ENCODE peak calls at places on chromosome 18, in eight cellular contexts. B is foreskin fibroblast; W is AG04450; I is cardiac muscle cell; G is fibroblast of lung; C is cardiac fibroblast; U is left ventricle myocardium inferior; M is CD8-positive, alpha-beta T cell. D is an unnamed sample.

GRCh38 chr18:48099481-48100167 is 169.2 kb upstream of the SMAD2 start:
- DNase-seq in B (no peak), W (no peak), I (no peak), G (no peak), C (no peak), U (no peak), M (no peak), D (no peak)

GRCh38 chr18:61502472-61502871 is 169.2 kb downstream of the CDH20 start:
- DNase-seq in B (peak), W (peak), I (peak), G (peak), C (peak), U (no peak), M (no peak), D (peak)

GRCh38 chr18:596288-596881 is 403 bp upstream of the CLUL1 start:
- DNase-seq in B (no peak), W (no peak), I (peak), G (peak), C (no peak), U (no peak), M (no peak), D (no peak)

GRCh38 chr18:76490701-76491171 is 4.3 kb downstream of the ZNF516 start:
- DNase-seq in B (no peak), W (no peak), I (peak), G (peak), C (no peak), U (no peak), M (peak), D (no peak)

GRCh38 chr18:41075212-41075611 is 879.8 kb upstream of the PIK3C3 start:
- DNase-seq in B (peak), W (peak), I (peak), G (peak), C (peak), U (no peak), M (no peak), D (peak)

GRCh38 chr18:49813071-49813320 is 337 bp downstream of the ACAA2 start:
- DNase-seq in B (no peak), W (no peak), I (no peak), G (peak), C (peak), U (peak), M (no peak), D (no peak)

GRCh38 chr18:72056171-72056570 is 488.0 kb downstream of the CBLN2 start:
- DNase-seq in B (no peak), W (no peak), I (no peak), G (no peak), C (no peak), U (no peak), M (no peak), D (no peak)

GRCh38 chr18:25704096-25704870 is 352.3 kb upstream of the ZNF521 start:
- DNase-seq in B (no peak), W (no peak), I (no peak), G (peak), C (no peak), U (no peak), M (no peak), D (no peak)

DNA sequence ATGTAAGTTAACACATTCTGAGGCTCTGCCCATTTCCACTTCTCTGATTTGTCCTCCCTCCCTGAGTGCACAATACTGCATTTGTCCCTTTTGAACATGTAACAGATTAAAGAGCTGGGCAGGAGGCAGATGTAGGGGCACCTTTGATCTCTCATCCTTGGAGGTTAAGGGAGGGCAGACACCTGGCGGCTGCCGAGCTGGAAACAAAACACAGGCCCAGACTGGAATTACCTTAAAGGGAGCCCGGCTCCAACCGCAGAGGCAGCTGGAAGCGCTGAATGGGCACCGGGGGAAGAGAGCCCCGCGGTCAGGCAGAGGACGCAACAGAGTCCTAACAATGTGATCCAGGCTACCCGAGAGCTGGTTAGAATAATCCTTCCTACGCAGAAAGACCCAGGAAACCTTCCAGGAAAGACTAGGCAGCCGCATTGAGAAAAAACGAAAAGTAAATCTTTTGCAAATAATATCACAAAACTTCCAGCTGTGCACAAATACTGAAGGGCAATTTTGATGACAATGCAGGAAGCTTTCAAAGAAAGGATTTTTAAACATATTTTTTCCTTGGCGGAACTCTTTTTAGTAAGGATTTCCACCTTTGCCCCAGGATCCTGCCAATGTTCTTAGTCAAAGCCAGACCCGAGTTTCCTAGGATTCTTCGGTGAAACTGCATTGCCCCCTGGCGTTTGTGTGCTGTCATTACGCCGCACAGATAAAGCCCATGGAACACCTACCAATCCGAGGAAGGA is 216.0 kb downstream of the TGIF1 start:
- DNase-seq in B (peak), W (peak), I (peak), G (peak), C (peak), U (peak), M (peak), D (peak)
- H3K4me3 ChIP-seq in B (no peak), W (no peak), I (peak), G (no peak), C (no peak), U (peak), M (no peak), D (peak)

GRCh38 chr18:62802523-62802922 is 87.2 kb downstream of the PHLPP1 start:
- DNase-seq in B (no peak), W (no peak), I (peak), G (no peak), C (peak), U (no peak), M (no peak), D (no peak)
- TF ChIP-seq CTCF in B (no peak), W (no peak), I (peak), G (no peak), C (peak), U (peak), M (no peak), D (peak)

DNA sequence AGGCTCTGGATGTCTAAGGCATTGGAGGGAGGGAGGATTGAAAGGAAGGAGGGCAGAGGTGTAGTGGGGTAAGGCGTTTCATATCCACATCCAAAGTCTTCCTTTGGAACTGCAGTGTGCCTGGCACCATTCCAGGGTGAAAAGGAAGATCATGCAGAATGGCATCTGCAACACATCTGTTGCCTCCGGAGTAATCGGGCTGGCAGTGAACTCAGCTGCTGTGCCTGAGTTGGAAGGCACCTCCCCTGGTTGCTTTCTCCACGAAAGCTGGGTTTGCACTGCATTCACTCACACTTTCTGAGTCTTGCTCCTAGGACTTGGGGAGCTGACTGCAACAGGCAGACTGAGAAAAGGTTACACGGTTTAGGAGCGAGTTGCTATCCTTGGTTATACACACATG is 30.3 kb upstream of the SEC11C start:
- DNase-seq in B (peak), W (no peak), I (peak), G (no peak), C (peak), U (no peak), M (no peak), D (no peak)
- H3K4me3 ChIP-seq in B (no peak), W (no peak), I (no peak), G (no peak), C (no peak), U (no peak), M (no peak), D (no peak)

DNA sequence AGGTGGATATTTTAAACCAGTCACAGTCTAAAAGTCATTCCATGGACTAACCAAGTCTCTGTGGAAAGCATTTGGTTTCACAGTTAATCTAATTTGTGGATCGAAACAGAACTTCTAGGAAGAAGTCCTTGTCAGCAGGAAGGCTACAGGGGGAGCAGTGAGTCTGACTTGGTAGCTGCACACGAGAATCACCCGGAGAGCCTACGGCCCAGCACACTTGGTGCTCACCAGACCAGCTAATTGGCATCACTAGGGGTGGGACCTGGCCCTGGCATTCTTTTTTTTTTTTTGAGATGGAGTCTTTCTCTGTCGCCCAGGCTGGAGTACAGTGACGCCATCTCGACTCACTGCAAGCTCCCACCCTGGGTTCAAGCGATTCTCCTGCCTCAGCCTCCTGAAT is 97.7 kb downstream of the ZNF532 start:
- DNase-seq in B (no peak), W (no peak), I (no peak), G (no peak), C (no peak), U (no peak), M (no peak), D (no peak)
- TF ChIP-seq CTCF in B (no peak), W (no peak), I (no peak), G (no peak), C (no peak), U (no peak), M (no peak), D (no peak)

DNA sequence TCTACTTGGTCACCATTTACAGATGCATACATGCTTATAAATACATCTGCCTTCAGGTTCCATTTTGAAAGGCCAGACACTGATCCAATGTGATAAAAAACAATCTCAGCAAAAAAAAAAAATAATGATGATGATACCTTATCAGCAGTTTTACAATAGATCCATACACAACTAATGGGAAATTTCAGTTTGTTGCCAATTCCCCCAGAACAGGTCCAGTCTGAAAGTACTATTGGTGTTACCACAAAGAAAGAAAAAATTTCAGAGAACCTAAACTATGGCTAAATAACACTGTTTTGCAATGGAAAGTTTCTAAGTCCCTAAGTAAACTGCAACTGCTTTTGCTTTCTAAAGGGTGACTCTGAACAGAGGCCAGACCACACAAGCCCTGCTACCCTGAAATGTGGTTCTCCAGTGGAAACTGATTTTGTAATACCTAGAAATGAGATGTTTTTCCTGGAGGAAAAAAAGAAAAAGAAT is 54.1 kb downstream of the LPIN2 start:
- DNase-seq in B (no peak), W (no peak), I (peak), G (peak), C (peak), U (no peak), M (no peak), D (peak)
- H3K4me3 ChIP-seq in B (no peak), W (no peak), I (no peak), G (no peak), C (no peak), U (no peak), M (no peak), D (no peak)

DNA sequence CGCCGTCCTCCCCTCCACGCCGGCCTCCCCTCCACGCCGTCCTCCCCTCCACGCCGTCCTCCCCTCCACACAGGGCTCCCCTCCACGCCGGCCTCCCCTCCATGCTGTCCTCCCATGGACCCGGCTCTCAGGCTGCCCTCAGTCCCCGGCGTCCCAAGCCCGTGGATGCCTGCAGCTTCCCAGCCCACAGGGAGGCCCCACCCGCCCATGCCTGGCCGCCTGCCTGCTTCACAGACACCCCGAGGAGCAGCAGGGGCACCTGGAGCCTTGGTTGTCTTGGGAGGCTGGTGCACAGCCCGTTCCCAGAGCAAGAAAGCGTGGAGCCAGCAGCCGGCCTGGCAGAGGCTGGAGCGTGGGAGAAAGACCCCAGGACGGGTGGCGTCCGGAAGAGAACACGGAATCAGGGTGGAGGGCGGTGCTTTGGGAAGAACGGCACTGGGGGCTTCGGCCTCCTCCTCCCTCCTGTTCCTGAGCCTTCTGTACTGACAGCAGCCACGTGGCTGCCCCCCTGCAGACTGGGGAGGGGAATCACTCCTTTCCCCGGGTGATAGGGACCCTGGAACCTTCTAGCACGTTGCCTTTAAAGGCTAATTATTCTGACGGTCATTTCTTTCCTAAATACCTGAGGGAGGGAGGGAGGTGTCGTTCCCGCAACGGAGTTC is 26.2 kb upstream of the KCNG2 start:
- DNase-seq in B (no peak), W (no peak), I (no peak), G (no peak), C (no peak), U (no peak), M (no peak), D (no peak)
- TF ChIP-seq CTCF in B (no peak), W (no peak), I (no peak), G (no peak), C (no peak), U (no peak), M (no peak), D (no peak)

GRCh38 chr18:22345733-22346132 is 72.0 kb downstream of the CTAGE1 start:
- DNase-seq in B (no peak), W (no peak), I (no peak), G (peak), C (peak), U (no peak), M (no peak), D (no peak)

GRCh38 chr18:22346342-22346967 is 71.3 kb downstream of the CTAGE1 start:
- DNase-seq in B (peak), W (peak), I (peak), G (peak), C (peak), U (peak), M (peak), D (peak)

GRCh38 chr18:22346968-22347611 is 70.6 kb downstream of the CTAGE1 start:
- DNase-seq in B (no peak), W (no peak), I (peak), G (peak), C (peak), U (peak), M (no peak), D (no peak)

GRCh38 chr18:22343613-22344012 is 74.1 kb downstream of the CTAGE1 start:
- DNase-seq in B (no peak), W (no peak), I (no peak), G (no peak), C (no peak), U (no peak), M (peak), D (no peak)

DNA sequence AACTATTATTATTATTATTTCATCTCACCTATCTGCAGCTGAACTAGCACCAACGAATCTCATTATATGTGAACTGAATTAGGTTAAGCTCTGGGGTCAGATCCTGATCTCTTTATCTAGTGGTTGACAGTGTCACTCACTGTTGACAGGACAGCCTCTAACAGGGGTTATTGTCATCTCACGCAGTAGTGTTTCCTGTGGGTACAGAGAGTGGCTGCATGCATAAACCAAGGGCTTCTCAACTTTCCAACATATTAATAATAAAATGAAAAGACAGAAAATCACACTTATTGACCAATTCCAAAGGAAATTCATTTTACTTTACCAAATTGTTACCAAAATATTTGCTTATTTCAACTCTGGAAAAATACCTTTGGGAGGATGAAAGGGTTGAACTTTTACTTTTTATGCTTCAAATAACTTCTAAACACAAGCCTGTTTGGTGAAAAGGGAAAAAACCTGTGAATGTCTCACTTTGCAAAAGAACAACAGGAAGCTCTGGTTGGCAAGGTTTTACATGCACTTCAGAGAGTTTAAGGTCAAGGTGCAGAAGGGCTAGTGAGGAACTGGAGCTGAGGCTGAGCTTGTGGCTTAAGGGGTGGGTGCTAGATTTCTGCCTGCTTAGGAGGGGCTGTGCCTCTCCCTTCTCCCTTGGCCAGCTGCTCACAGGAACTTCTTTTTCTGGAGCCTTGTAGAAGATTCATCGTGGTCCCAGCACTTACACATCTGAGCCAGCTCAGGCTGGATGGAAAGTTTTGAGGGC is 72.6 kb downstream of the CTAGE1 start:
- DNase-seq in B (no peak), W (no peak), I (no peak), G (peak), C (peak), U (no peak), M (peak), D (no peak)
- H3K4me3 ChIP-seq in B (no peak), W (no peak), I (no peak), G (no peak), C (no peak), U (no peak), M (peak), D (no peak)

DNA sequence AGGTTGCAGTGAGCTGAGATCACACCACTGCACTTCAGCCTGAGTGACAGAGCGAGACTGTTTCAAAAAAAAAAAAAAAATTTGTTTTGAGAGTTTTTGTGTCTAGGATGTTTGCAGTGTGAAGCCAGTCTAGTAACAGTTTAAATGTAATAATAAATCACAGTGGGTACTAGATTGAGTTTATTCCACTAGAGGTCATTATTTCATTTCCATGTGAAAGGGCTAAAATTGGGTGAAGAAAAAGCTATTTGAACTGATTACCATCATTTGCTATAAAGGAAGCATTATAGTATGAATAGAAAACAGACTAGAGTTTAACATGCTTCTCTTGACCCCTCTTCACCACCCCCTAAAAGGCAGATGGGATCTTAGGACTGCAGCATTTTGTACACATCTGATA is 20.3 kb downstream of the SNRPD1 start:
- DNase-seq in B (no peak), W (no peak), I (peak), G (no peak), C (peak), U (no peak), M (no peak), D (no peak)
- TF ChIP-seq CTCF in B (no peak), W (no peak), I (peak), G (no peak), C (no peak), U (no peak), M (no peak), D (no peak)